ENCODE peak calls at places on chromosomes 13 and 19, in eight cellular contexts. A, B, L, M, R, E, Z and F are unnamed samples.

GRCh38 chr13:103839460-103839859 is 773.2 kb upstream of the SLC10A2 start:
- DNase-seq in L (no peak), E (no peak), R (no peak), A (no peak), Z (no peak), M (no peak), B (no peak), F (no peak)

GRCh38 chr13:112605531-112605990 is 17.6 kb upstream of the TUBGCP3 start:
- DNase-seq in L (no peak), M (no peak), B (no peak), R (peak; percentile 44), Z (no peak), E (no peak), A (no peak), F (no peak)

GRCh38 chr19:11028146-11028545 is 61.1 kb upstream of the LDLR start:
- DNase-seq in R (no peak), Z (no peak), B (no peak), M (no peak), A (no peak), L (no peak), E (no peak), F (no peak)

GRCh38 chr19:341386-342127 is 3.0 kb downstream of the MIER2 start:
- DNase-seq in M (no peak), L (no peak), B (no peak), Z (no peak), A (no peak), R (no peak), E (no peak), F (no peak)

GRCh38 chr19:45419895-45420294 is 3.8 kb downstream of the ERCC1 start:
- DNase-seq in M (no peak), R (no peak), B (no peak), L (no peak), A (no peak), E (no peak), Z (no peak), F (no peak)

GRCh38 chr19:43562698-43563241 is 12.6 kb downstream of the XRCC1 start:
- DNase-seq in E (no peak), A (peak; percentile 97), Z (peak; percentile 71), B (peak; percentile 53), R (no peak), L (peak; percentile 84), M (peak; percentile 89), F (peak; percentile 88)

GRCh38 chr13:73194310-73194709 is 135.5 kb downstream of the KLF5 start:
- DNase-seq in A (no peak), Z (peak; percentile 7), E (no peak), R (no peak), L (no peak), M (no peak), B (no peak), F (no peak)

GRCh38 chr13:76887070-76887563 is 912 bp upstream of the KCTD12 start:
- DNase-seq in A (no peak), Z (no peak), R (peak; percentile 46), E (no peak), L (no peak), M (no peak), B (no peak), F (no peak)

GRCh38 chr13:91409661-91410060 is 11.2 kb downstream of the GPC5 start:
- DNase-seq in B (no peak), L (no peak), M (no peak), R (no peak), A (no peak), Z (no peak), E (no peak), F (no peak)

GRCh38 chr19:8631425-8631819 is 989 bp downstream of the NFILZ start:
- DNase-seq in Z (no peak), A (peak; percentile 86), E (no peak), R (no peak), L (peak; percentile 47), M (no peak), B (no peak), F (no peak)

DNA sequence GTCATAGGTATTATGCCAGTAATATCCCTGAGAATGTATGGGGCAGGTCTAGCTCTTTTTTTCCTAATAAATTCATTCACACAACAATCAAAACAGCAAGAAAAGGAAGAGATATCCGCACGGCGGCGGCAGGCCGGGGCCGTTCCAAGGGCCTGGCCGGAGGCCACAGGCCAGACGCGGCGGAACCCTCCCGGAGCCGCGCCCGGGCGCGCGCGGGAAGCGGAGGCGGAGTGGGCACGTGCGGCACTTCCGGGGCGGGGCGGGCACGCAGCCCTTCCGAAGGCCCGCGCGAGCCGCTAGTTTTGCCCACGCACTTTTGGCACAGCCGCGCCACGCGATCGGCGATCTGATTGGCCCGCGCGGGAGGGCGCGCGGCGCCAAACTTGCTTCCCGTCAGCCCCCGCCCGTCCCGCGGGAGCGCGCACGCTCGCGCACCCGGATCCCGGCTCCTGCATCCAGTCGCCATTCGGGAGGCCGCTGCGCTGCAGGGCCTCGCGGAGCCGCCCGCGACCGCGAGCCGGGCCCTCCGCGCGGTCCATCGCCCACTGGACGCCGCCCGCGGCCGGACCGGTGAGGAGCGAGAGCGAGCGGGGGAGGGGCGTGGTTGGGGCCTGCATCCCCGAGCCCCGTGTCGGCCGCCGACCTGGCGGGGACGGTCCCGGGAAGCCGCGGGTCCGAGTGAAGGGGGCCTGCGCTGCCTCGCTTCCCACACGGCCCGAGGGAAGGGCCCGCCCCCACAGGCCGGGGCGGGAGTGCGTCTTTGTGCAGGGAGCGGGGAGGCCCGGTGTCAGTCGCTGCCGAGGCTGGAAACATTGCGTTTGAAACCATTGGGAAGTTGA is at the start of gene CHAMP1:
- DNase-seq in A (peak; percentile 98), E (peak; percentile 82), R (peak; percentile 91), L (peak; percentile 97), M (peak; percentile 99), B (peak; percentile 94), Z (peak; percentile 93), F (peak; percentile 96)
- TF ChIP-seq CTCF in A (no peak), E (no peak), R (no peak), L (no peak), M (no peak), B (no peak), Z (no peak), F (no peak)

GRCh38 chr13:51767100-51767499 is 36.9 kb downstream of the DHRS12 start:
- DNase-seq in B (no peak), R (peak; percentile 72), L (no peak), M (no peak), Z (peak; percentile 8), E (no peak), A (peak; percentile 28), F (no peak)
- TF ChIP-seq CTCF in B (no peak), R (peak; percentile 84), L (no peak), M (no peak), Z (peak; percentile 31), E (no peak), A (peak; percentile 43), F (peak; percentile 34)

GRCh38 chr19:23436944-23437343 is 41.7 kb upstream of the ZNF91 start:
- DNase-seq in L (no peak), R (peak; percentile 63), E (no peak), A (no peak), B (no peak), M (no peak), Z (peak; percentile 9), F (no peak)

GRCh38 chr19:23440791-23441190 is 45.5 kb upstream of the ZNF91 start:
- DNase-seq in R (peak; percentile 76), E (peak; percentile 11), B (no peak), Z (no peak), M (no peak), L (no peak), A (no peak), F (peak; percentile 20)

GRCh38 chr19:23439623-23440022 is 44.4 kb upstream of the ZNF91 start:
- DNase-seq in B (no peak), Z (no peak), L (no peak), R (peak; percentile 66), A (no peak), M (no peak), E (no peak), F (no peak)

GRCh38 chr19:23437901-23438300 is 42.6 kb upstream of the ZNF91 start:
- DNase-seq in E (no peak), B (no peak), M (no peak), R (peak; percentile 29), L (no peak), A (no peak), Z (no peak), F (no peak)

GRCh38 chr19:23440207-23440606 is 44.9 kb upstream of the ZNF91 start:
- DNase-seq in E (no peak), M (no peak), R (peak; percentile 74), A (no peak), B (no peak), L (no peak), Z (no peak), F (no peak)
- TF ChIP-seq CTCF in E (no peak), M (peak; percentile 10), R (peak; percentile 43), A (no peak), B (no peak), L (peak; percentile 12), Z (peak; percentile 9), F (peak; percentile 49)

GRCh38 chr19:5153601-5154128 is 184.8 kb downstream of the KDM4B start:
- DNase-seq in L (no peak), R (no peak), Z (no peak), B (no peak), A (no peak), E (no peak), M (peak; percentile 55), F (no peak)

GRCh38 chr19:5155586-5156210 is 184.9 kb downstream of the PTPRS start:
- DNase-seq in R (no peak), L (no peak), A (no peak), E (no peak), Z (no peak), M (peak; percentile 42), B (no peak), F (no peak)

GRCh38 chr19:5152767-5153532 is 184.0 kb downstream of the KDM4B start:
- DNase-seq in M (peak; percentile 52), B (no peak), A (no peak), Z (no peak), E (no peak), L (no peak), R (no peak), F (no peak)

GRCh38 chr19:5154799-5155426 is 185.7 kb downstream of the PTPRS start:
- DNase-seq in E (no peak), A (no peak), Z (no peak), R (no peak), L (no peak), M (peak; percentile 52), B (no peak), F (no peak)

GRCh38 chr19:5154129-5154798 is 185.4 kb downstream of the KDM4B start:
- DNase-seq in L (peak; percentile 16), M (peak; percentile 66), Z (peak; percentile 39), A (no peak), R (peak; percentile 81), B (no peak), E (peak; percentile 48), F (peak; percentile 49)
- TF ChIP-seq CTCF in L (peak; percentile 50), M (peak; percentile 28), Z (peak; percentile 67), A (peak; percentile 63), R (peak; percentile 85), B (peak; percentile 15), E (peak; percentile 49), F (peak; percentile 64)

GRCh38 chr19:46890423-46891170 is 29.8 kb downstream of the ARHGAP35 start:
- DNase-seq in A (no peak), E (peak; percentile 53), M (no peak), Z (peak; percentile 92), L (peak; percentile 63), B (no peak), R (no peak), F (no peak)
- TF ChIP-seq CTCF in A (no peak), E (no peak), M (no peak), Z (no peak), L (no peak), B (no peak), R (no peak), F (no peak)